ENCODE peak calls at places on chromosomes 13 and 19, in ten cellular contexts. V is heart right ventricle, U is IMR-90, Q is brain microvascular endothelial cell, N is K562, T is left ventricle myocardium inferior, A is NB4, J is Peyer's patch, P is neural progenitor cell, D is pancreas. C is an unnamed sample.

GRCh38 chr13:77565635-77566034 is 30.1 kb downstream of the SCEL start:
- DNase-seq in P (peak; percentile 39), D (no peak), T (no peak), A (peak; percentile 57), V (no peak), U (peak; percentile 9), Q (peak; percentile 25), J (no peak), N (peak; percentile 5), C (no peak)

GRCh38 chr19:14758816-14759215 is 19.5 kb downstream of the ADGRE2 start:
- DNase-seq in U (no peak), T (no peak), P (peak; percentile 16), Q (no peak), D (no peak), J (no peak), N (no peak), A (no peak), V (no peak), C (no peak)

GRCh38 chr13:75447493-75447892 is 34.5 kb downstream of the TBC1D4 start:
- DNase-seq in P (no peak), D (no peak), Q (no peak), J (no peak), N (no peak), U (no peak), V (no peak), A (no peak), T (no peak), C (no peak)

GRCh38 chr13:28429685-28430290 is 65.1 kb downstream of the FLT1 start:
- DNase-seq in P (no peak), N (no peak), J (peak; percentile 61), T (no peak), V (no peak), D (no peak), U (peak; percentile 60), Q (no peak), A (peak; percentile 23), C (no peak)

GRCh38 chr13:84439108-84439507 is 556.8 kb upstream of the SLITRK1 start:
- DNase-seq in A (no peak), P (no peak), U (peak; percentile 58), V (no peak), N (no peak), D (no peak), T (no peak), J (no peak), Q (no peak), C (no peak)

GRCh38 chr13:50613356-50613831 is 230.1 kb downstream of the DLEU7 start:
- DNase-seq in Q (no peak), D (no peak), U (no peak), A (no peak), T (no peak), V (no peak), J (no peak), N (peak; percentile 86), P (no peak), C (no peak)

GRCh38 chr19:52689804-52690394 is 44.9 kb downstream of the ZNF611 start:
- DNase-seq in P (peak; percentile 44), J (peak; percentile 54), N (peak; percentile 29), D (peak; percentile 61), V (peak; percentile 40), T (peak; percentile 33), U (no peak), Q (no peak), A (peak; percentile 45), C (no peak)

GRCh38 chr13:111129465-111130110 is 14.5 kb downstream of the ARHGEF7 start:
- DNase-seq in Q (no peak), J (no peak), D (no peak), T (no peak), N (no peak), V (no peak), U (no peak), P (no peak), A (no peak), C (no peak)

GRCh38 chr19:30445385-30445784 is 73.2 kb downstream of the ZNF536 start:
- DNase-seq in P (no peak), N (no peak), V (no peak), D (no peak), J (no peak), U (no peak), Q (no peak), T (no peak), A (no peak), C (no peak)

GRCh38 chr19:30449191-30449590 is 77.0 kb downstream of the ZNF536 start:
- DNase-seq in U (no peak), J (no peak), T (no peak), N (no peak), Q (no peak), A (no peak), P (no peak), V (no peak), D (no peak), C (no peak)

GRCh38 chr19:30446844-30447243 is 74.7 kb downstream of the ZNF536 start:
- DNase-seq in Q (no peak), P (no peak), V (no peak), J (no peak), D (no peak), T (no peak), A (no peak), U (no peak), N (no peak), C (no peak)

GRCh38 chr19:30448386-30449130 is 76.4 kb downstream of the ZNF536 start:
- DNase-seq in Q (no peak), D (no peak), J (no peak), N (no peak), A (no peak), T (no peak), U (no peak), P (peak; percentile 19), V (no peak), C (no peak)

DNA sequence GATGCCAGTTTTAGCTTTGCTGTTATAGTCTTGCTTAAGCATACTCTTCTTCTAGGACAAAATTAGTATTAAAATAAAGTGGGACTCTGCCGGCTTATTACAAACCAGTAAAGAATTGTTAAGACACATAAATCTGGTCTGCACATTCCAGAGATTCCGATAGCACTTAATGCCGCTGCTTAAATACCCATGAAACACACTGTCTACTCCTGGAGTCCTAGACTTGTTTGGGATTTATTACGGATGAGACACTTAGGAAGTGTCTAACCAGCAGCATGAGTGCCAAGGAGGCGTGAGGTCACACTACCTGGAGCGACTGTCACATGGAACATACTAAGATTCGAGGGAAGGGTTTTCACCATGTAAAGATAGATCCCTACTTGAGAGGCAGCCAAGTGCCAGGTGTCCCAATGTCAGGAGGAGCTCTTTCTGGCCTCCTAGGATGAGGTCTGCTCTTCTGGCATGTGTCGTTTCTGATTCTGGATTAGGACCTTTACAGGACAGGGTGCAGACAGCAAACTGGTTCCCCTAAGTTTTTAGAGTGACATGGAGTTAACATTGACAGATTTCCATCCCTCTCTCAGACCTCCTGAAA is 75.2 kb downstream of the ZNF536 start:
- DNase-seq in Q (no peak), P (no peak), V (no peak), T (no peak), U (no peak), D (no peak), J (no peak), N (no peak), A (no peak), C (peak; percentile 9)
- H3K4me3 ChIP-seq in Q (no peak overlapping the region), P (no peak overlapping the region), V (no peak overlapping the region), T (no peak overlapping the region), U (no peak overlapping the region), D (no peak overlapping the region), J (no peak overlapping the region), N (no peak overlapping the region), A (no peak overlapping the region), C (no peak overlapping the region)

GRCh38 chr19:13058951-13059660 is 43.6 kb downstream of the LYL1 start:
- DNase-seq in U (no peak), V (no peak), T (no peak), J (no peak), D (no peak), A (no peak), Q (no peak), N (no peak), P (peak; percentile 50), C (no peak)
- TF ChIP-seq CTCF in U (no peak), V (peak; percentile 31), T (peak; percentile 33), J (no peak), D (no peak), A (no peak), Q (peak; percentile 12), N (no peak), P (peak; percentile 15), C (peak; percentile 4)

GRCh38 chr19:4974855-4975469 is 6.0 kb downstream of the KDM4B start:
- DNase-seq in N (no peak), U (no peak), V (no peak), J (no peak), Q (no peak), A (no peak), D (no peak), P (no peak), T (no peak), C (no peak)

GRCh38 chr19:4970558-4971423 is 1.9 kb downstream of the KDM4B start:
- DNase-seq in D (no peak), T (peak; percentile 53), P (peak; percentile 65), A (no peak), N (peak; percentile 59), V (no peak), U (no peak), Q (no peak), J (no peak), C (no peak)

GRCh38 chr19:4971816-4972495 is 3.0 kb downstream of the KDM4B start:
- DNase-seq in Q (no peak), J (no peak), V (no peak), D (no peak), N (no peak), U (no peak), A (no peak), T (no peak), P (no peak), C (no peak)

GRCh38 chr19:4971424-4971793 is 2.5 kb downstream of the KDM4B start:
- DNase-seq in D (no peak), Q (no peak), T (no peak), A (no peak), P (no peak), J (peak; percentile 71), U (no peak), N (peak; percentile 69), V (no peak), C (no peak)

DNA sequence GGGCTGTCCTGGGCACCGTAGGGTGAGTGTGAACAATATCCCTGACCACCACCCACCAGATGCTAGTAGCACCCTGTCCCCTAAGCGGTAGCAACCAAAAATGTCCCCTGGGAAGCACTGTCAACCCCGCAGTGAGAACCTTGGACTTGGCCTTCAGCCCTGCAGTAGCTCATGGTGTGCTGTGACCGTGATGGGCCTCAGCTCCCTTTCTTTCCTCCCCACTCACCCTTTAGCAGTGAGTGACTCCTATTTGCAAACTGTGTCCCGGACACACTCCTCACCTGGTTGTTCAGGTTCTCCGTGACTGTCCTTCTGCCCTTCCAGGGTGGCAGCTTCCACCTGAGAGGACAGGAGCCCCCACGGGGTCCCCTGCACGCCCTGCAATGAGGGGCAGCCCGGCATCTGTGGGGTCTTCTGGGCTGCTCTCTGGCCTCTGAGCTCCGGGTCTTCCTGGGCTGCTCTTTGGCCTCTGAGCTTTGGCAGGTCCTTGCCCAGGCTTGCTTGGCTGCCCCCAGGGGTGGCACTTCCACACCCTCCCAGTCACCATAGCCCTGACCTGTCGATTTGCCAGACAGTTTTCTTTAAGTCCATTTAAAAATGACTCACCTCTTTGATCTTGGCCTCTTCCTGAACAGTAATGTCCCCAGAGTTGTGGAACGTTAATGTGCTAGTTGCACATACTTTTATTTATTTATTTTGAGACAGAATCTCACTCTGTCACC is 3.8 kb downstream of the KDM4B start:
- DNase-seq in D (no peak), J (no peak), T (no peak), P (no peak), Q (no peak), V (no peak), N (no peak), A (no peak), U (peak; percentile 69), C (no peak)
- H3K4me3 ChIP-seq in D (no peak overlapping the region), J (no peak overlapping the region), T (peak overlapping the region; percentile 79), P (no peak overlapping the region), Q (no peak overlapping the region), V (no peak overlapping the region), N (no peak overlapping the region), A (no peak overlapping the region), U (no peak overlapping the region), C (no peak overlapping the region)

DNA sequence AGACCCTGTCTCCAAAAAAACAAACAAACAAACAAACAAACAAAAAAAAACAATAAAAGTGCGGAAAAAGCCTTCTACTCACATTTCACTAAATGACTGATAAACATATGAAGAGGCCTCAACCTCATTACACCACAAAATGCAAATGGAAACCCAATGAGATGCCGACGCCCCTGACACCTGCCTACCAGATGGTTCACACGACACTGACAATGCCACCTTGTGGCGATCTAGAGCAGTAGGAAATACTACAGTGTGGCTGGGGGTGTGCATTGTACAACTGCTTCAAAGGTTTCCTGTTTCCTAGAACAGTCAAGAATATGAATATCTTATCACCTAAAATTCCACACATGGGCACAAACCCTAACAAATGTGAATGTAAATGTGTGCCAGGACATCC is 14.0 kb downstream of the SCGB2B2 start:
- DNase-seq in Q (no peak), A (peak; percentile 61), T (no peak), P (peak; percentile 53), N (peak; percentile 37), D (no peak), J (no peak), U (no peak), V (no peak), C (no peak)
- TF ChIP-seq CTCF in Q (peak; percentile 36), A (peak; percentile 43), T (peak; percentile 54), P (peak; percentile 59), N (peak; percentile 62), D (peak; percentile 26), J (peak; percentile 26), U (no peak), V (peak; percentile 43), C (peak; percentile 23)

C was measured in AG04449.